ENCODE peak calls at places on chromosomes 13 and 19, in eight cellular contexts. W is CD4-positive, alpha-beta memory T cell; T is GM04504; H is stimulated activated naive B cell treated with anti-CD40 and anti-IgM and Interleukin-4, amounts not matched to agents 10 μg/mL and 1 μg/mL and 100 μg/mL, for 72 hours; S is posterior cingulate gyrus; V is stimulated activated CD4-positive, alpha-beta T cell treated with anti-CD3 and anti-CD28 coated beads, Interleukin-1b, Interleukin-23, amount 100 ng/mL, for 24 hours; I is HT-29; O is neural progenitor cell. D is an unnamed sample.

GRCh38 chr19:30085394-30085793 is 143.4 kb downstream of the URI1 start:
- DNase-seq in W (no peak), T (no peak), H (no peak), S (no peak), V (no peak), I (no peak), O (peak), D (peak)

GRCh38 chr13:91693466-91693865 is 295.0 kb downstream of the GPC5 start:
- DNase-seq in W (no peak), T (no peak), H (no peak), S (no peak), V (no peak), I (no peak), O (peak), D (no peak)

GRCh38 chr19:9966448-9966847 is 30.1 kb upstream of the OLFM2 start:
- DNase-seq in W (no peak), T (no peak), H (no peak), S (no peak), V (no peak), I (no peak), O (peak), D (no peak)

GRCh38 chr13:46751811-46752635 is 44.9 kb downstream of the ESD start:
- DNase-seq in W (peak), T (peak), H (peak), S (peak), V (peak), I (no peak), O (peak), D (peak)

GRCh38 chr13:59230484-59231264 is 933.1 kb downstream of the DIAPH3 start:
- DNase-seq in W (no peak), T (no peak), H (no peak), S (peak), V (no peak), I (no peak), O (no peak), D (no peak)

GRCh38 chr13:83753912-83754624 is 128.2 kb downstream of the SLITRK1 start:
- DNase-seq in W (no peak), T (no peak), H (no peak), S (no peak), V (no peak), I (no peak), O (no peak), D (no peak)

GRCh38 chr19:18391509-18392075 is 5.6 kb downstream of the GDF15 start:
- DNase-seq in W (no peak), T (no peak), H (no peak), S (no peak), V (no peak), I (no peak), O (no peak), D (no peak)

GRCh38 chr13:75442736-75443234 is 39.2 kb downstream of the TBC1D4 start:
- DNase-seq in W (no peak), T (no peak), H (no peak), S (no peak), V (no peak), I (no peak), O (no peak), D (no peak)

GRCh38 chr19:30061557-30062330 is 119.7 kb downstream of the URI1 start:
- DNase-seq in W (no peak), T (no peak), H (no peak), S (no peak), V (no peak), I (no peak), O (no peak), D (no peak)

GRCh38 chr19:58544591-58545285 is 874 bp downstream of the TRIM28 start:
- DNase-seq in W (no peak), T (no peak), H (no peak), S (no peak), V (peak), I (peak), O (peak), D (peak)

GRCh38 chr19:3554254-3555083 is 2.9 kb downstream of the MFSD12 start:
- DNase-seq in W (peak), T (no peak), H (no peak), S (no peak), V (no peak), I (no peak), O (no peak), D (no peak)

GRCh38 chr19:31338069-31338767 is 11.0 kb downstream of the TSHZ3 start:
- DNase-seq in W (no peak), T (no peak), H (no peak), S (no peak), V (no peak), I (peak), O (peak), D (peak)

GRCh38 chr19:29492761-29493160 is 33.0 kb upstream of the VSTM2B start:
- DNase-seq in W (no peak), T (no peak), H (no peak), S (no peak), V (no peak), I (no peak), O (no peak), D (no peak)

GRCh38 chr13:113337556-113337955 is 26.4 kb downstream of the GRTP1 start:
- DNase-seq in W (no peak), T (no peak), H (no peak), S (no peak), V (no peak), I (no peak), O (no peak), D (no peak)

GRCh38 chr13:114339779-114340534 is 25.7 kb downstream of the CHAMP1 start:
- DNase-seq in W (peak), T (peak), H (no peak), S (no peak), V (no peak), I (peak), O (no peak), D (peak)

GRCh38 chr19:31675187-31675913 is 326.1 kb upstream of the TSHZ3 start:
- DNase-seq in W (no peak), T (no peak), H (no peak), S (no peak), V (no peak), I (no peak), O (no peak), D (peak)

GRCh38 chr13:102830646-102831045 is 15.2 kb upstream of the ERCC5 start:
- DNase-seq in W (no peak), T (no peak), H (no peak), S (no peak), V (no peak), I (peak), O (no peak), D (peak)

GRCh38 chr13:95624020-95624419 is 20.5 kb downstream of the DZIP1 start:
- DNase-seq in W (peak), T (no peak), H (no peak), S (peak), V (no peak), I (peak), O (peak), D (peak)

GRCh38 chr13:110233181-110233641 is 73.7 kb downstream of the COL4A1 start:
- DNase-seq in W (no peak), T (peak), H (no peak), S (no peak), V (no peak), I (no peak), O (no peak), D (no peak)

GRCh38 chr13:60463787-60464186 is 66.8 kb downstream of the TDRD3 start:
- DNase-seq in W (no peak), T (no peak), H (no peak), S (no peak), V (no peak), I (peak), O (no peak), D (no peak)

GRCh38 chr19:33216198-33216830 is 9.3 kb downstream of the SLC7A10 start:
- DNase-seq in W (no peak), T (no peak), H (no peak), S (no peak), V (no peak), I (no peak), O (no peak), D (no peak)

GRCh38 chr19:3975144-3975543 is 4.2 kb upstream of the DAPK3 start:
- DNase-seq in W (no peak), T (no peak), H (no peak), S (no peak), V (no peak), I (no peak), O (no peak), D (no peak)

GRCh38 chr13:109547942-109548860 is 238.2 kb downstream of the IRS2 start:
- DNase-seq in W (no peak), T (no peak), H (no peak), S (no peak), V (no peak), I (no peak), O (no peak), D (peak)

GRCh38 chr19:17340871-17341357 is 3.6 kb downstream of the GTPBP3 start:
- DNase-seq in W (no peak), T (no peak), H (no peak), S (no peak), V (no peak), I (no peak), O (no peak), D (no peak)

GRCh38 chr19:58535857-58536256 is 8.0 kb upstream of the TRIM28 start:
- DNase-seq in W (no peak), T (no peak), H (no peak), S (no peak), V (no peak), I (no peak), O (no peak), D (no peak)

GRCh38 chr13:80931766-80932165 is 590.8 kb upstream of the SPRY2 start:
- DNase-seq in W (no peak), T (no peak), H (no peak), S (no peak), V (no peak), I (no peak), O (no peak), D (no peak)

GRCh38 chr13:97028441-97029299 is 34.4 kb upstream of the OXGR1 start:
- DNase-seq in W (peak), T (no peak), H (no peak), S (peak), V (no peak), I (peak), O (peak), D (peak)

GRCh38 chr19:33283578-33283977 is 18.8 kb downstream of the CEBPA start:
- DNase-seq in W (no peak), T (no peak), H (no peak), S (no peak), V (no peak), I (no peak), O (no peak), D (no peak)

GRCh38 chr19:38401148-38401547 is 1.7 kb upstream of the FAM98C start:
- DNase-seq in W (no peak), T (no peak), H (no peak), S (no peak), V (no peak), I (peak), O (no peak), D (peak)

GRCh38 chr13:41842029-41842428 is 118.9 kb downstream of the VWA8 start:
- DNase-seq in W (no peak), T (no peak), H (no peak), S (no peak), V (no peak), I (no peak), O (no peak), D (peak)

GRCh38 chr19:50380767-50381166 is 3.4 kb upstream of the POLD1 start:
- DNase-seq in W (no peak), T (no peak), H (no peak), S (no peak), V (no peak), I (no peak), O (no peak), D (no peak)

D was measured in astrocyte of the hippocampus.